ENCODE peak calls at places on chromosomes 16 and 17, in seven cellular contexts. V is stromal cell of bone marrow; U is bronchial epithelial cell; M is choroid plexus epithelial cell; R is colonic mucosa; O is activated CD8-positive, alpha-beta memory T cell treated with anti-CD3 and anti-CD28 coated beads for 1 hour; W is T-cell. N is an unnamed sample.

GRCh38 chr17:15255713-15256454 is 9.2 kb downstream of the PMP22 start:
- DNase-seq in O (no peak), V (no peak), R (no peak), U (no peak), W (no peak), M (peak), N (no peak)

GRCh38 chr17:30939059-30939689 is 17.4 kb downstream of the ADAP2 start:
- DNase-seq in V (no peak), O (no peak), M (no peak), U (no peak), W (no peak), R (no peak), N (no peak)

GRCh38 chr17:40551874-40552768 is 13.2 kb downstream of the CCR7 start:
- DNase-seq in O (no peak), U (no peak), R (peak), W (no peak), M (peak), V (peak), N (peak)

GRCh38 chr16:23500212-23500865 is 10.0 kb downstream of the GGA2 start:
- DNase-seq in R (peak), M (no peak), O (no peak), V (no peak), W (no peak), U (no peak), N (peak)

GRCh38 chr17:81870978-81871386 is at the start of gene ARHGDIA:
- DNase-seq in V (no peak), W (no peak), O (no peak), U (no peak), M (peak), R (no peak), N (no peak)

GRCh38 chr16:87330646-87331045 is 13.5 kb upstream of the C16orf95 start:
- DNase-seq in U (no peak), R (no peak), W (no peak), V (no peak), M (no peak), O (no peak), N (no peak)

GRCh38 chr16:1428511-1428910 is 2.4 kb upstream of the PERCC1 start:
- DNase-seq in V (no peak), M (peak), O (no peak), U (no peak), R (no peak), W (no peak), N (no peak)

GRCh38 chr17:34071891-34072420 is 183.1 kb upstream of the CCL2 start:
- DNase-seq in M (no peak), R (no peak), V (no peak), W (no peak), U (no peak), O (no peak), N (no peak)

GRCh38 chr16:9258423-9259051 is 167.1 kb downstream of the HAPSTR1 start:
- DNase-seq in W (peak), V (no peak), O (no peak), U (peak), M (peak), R (peak), N (peak)

GRCh38 chr16:80463776-80464175 is 77.0 kb upstream of the DYNLRB2 start:
- DNase-seq in W (no peak), O (no peak), V (no peak), R (no peak), M (no peak), U (no peak), N (no peak)

GRCh38 chr17:78284146-78284545 is 52.7 kb downstream of the TMEM235 start:
- DNase-seq in O (no peak), M (peak), U (no peak), V (peak), W (no peak), R (no peak), N (no peak)

GRCh38 chr16:66717112-66717675 is 20.7 kb upstream of the CMTM4 start:
- DNase-seq in V (no peak), O (no peak), W (no peak), M (peak), U (no peak), R (peak), N (peak)

N was measured in left colon.